ENCODE peak calls at places on chromosomes 2 and 18, in ten cellular contexts. O, J, S, U, D, B, X, H, Y and R are unnamed samples.

GRCh38 chr2:172480301-172481218 is 53.2 kb downstream of the ITGA6 start:
- DNase-seq in O (no peak), J (no peak), S (no peak), U (peak; percentile 68), D (no peak), B (no peak), X (no peak), H (no peak), Y (no peak), R (no peak)

GRCh38 chr2:136783856-136784255 is 18.5 kb downstream of the THSD7B start:
- DNase-seq in O (no peak), J (no peak), S (no peak), U (no peak), D (no peak), B (no peak), X (no peak), H (no peak), Y (no peak), R (no peak)

GRCh38 chr2:219253753-219254589 is at the start of gene TUBA4A:
- DNase-seq in O (peak; percentile 94), J (peak; percentile 94), S (peak; percentile 49), U (peak; percentile 67), D (peak; percentile 85), B (peak; percentile 96), X (peak; percentile 91), H (peak; percentile 95), Y (peak; percentile 97), R (no peak)

GRCh38 chr2:54704688-54705605 is 18.5 kb upstream of the EML6 start:
- DNase-seq in O (no peak), J (no peak), S (peak; percentile 42), U (peak; percentile 71), D (no peak), B (peak; percentile 10), X (no peak), H (no peak), Y (no peak), R (no peak)

GRCh38 chr2:46277470-46278190 is 19.6 kb upstream of the EPAS1 start:
- DNase-seq in O (no peak), J (no peak), S (no peak), U (peak; percentile 86), D (no peak), B (no peak), X (no peak), H (no peak), Y (no peak), R (no peak)

GRCh38 chr2:146240376-146240775 is 1604.5 kb upstream of the ACVR2A start:
- DNase-seq in O (no peak), J (no peak), S (no peak), U (no peak), D (no peak), B (no peak), X (no peak), H (no peak), Y (no peak), R (no peak)

GRCh38 chr2:109105113-109105512 is 23.9 kb upstream of the SH3RF3 start:
- DNase-seq in O (no peak), J (no peak), S (no peak), U (no peak), D (no peak), B (no peak), X (no peak), H (no peak), Y (no peak), R (no peak)

GRCh38 chr2:57080035-57080434 is 896.2 kb downstream of the CCDC85A start:
- DNase-seq in O (no peak), J (no peak), S (peak; percentile 4), U (peak; percentile 3), D (no peak), B (no peak), X (no peak), H (no peak), Y (no peak), R (peak; percentile 10)

GRCh38 chr18:74215863-74216262 is 67.5 kb downstream of the TIMM21 start:
- DNase-seq in O (no peak), J (no peak), S (no peak), U (no peak), D (no peak), B (no peak), X (no peak), H (no peak), Y (no peak), R (no peak)

GRCh38 chr2:129619471-129619870 is 360.0 kb upstream of the RAB6C start:
- DNase-seq in O (no peak), J (no peak), S (no peak), U (no peak), D (no peak), B (no peak), X (no peak), H (no peak), Y (no peak), R (no peak)

GRCh38 chr2:100554788-100555407 is 7.9 kb upstream of the PDCL3 start:
- DNase-seq in O (no peak), J (no peak), S (no peak), U (no peak), D (no peak), B (no peak), X (no peak), H (peak; percentile 15), Y (no peak), R (no peak)

GRCh38 chr2:95297639-95298395 is 670 bp downstream of the KCNIP3 start:
- DNase-seq in O (no peak), J (no peak), S (no peak), U (no peak), D (no peak), B (no peak), X (no peak), H (no peak), Y (peak; percentile 18), R (no peak)

GRCh38 chr2:68811364-68811763 is 59.8 kb downstream of the BMP10 start:
- DNase-seq in O (no peak), J (no peak), S (no peak), U (peak; percentile 91), D (no peak), B (no peak), X (no peak), H (no peak), Y (no peak), R (no peak)

DNA sequence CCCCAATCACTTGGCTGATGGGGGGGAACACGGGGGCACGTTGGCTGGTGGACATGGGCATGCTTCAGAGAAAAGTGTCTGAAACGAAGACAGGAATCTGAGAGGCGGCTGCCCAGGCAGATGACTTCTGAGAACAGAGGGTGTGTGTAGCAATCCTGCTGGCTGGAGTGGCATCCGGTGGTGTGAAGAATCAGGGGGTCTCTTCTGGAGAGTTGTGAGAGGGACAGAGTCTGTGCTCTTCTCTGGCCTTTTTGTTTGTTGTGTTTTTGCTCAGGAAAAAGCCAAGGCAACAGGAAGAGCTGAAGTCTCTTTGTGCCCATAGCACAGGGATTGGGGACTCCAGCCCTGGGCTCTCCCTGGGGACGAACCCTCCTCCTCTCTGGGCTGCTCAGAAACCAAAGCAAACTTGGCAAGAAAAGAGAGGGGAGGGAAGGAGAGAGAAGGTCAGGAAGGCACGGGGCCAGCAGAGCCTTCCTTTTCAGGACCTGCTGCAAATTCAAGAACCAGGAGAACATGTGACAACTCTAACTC is 97.0 kb upstream of the SMAD2 start:
- DNase-seq in O (no peak), J (peak; percentile 59), S (no peak), U (no peak), D (no peak), B (no peak), X (peak; percentile 82), H (no peak), Y (no peak), R (no peak)
- TF ChIP-seq POLR2AphosphoS5 in O (no peak), J (no peak), S (no peak), U (no peak), D (peak; percentile 52), B (no peak), X (no peak), H (no peak), Y (no peak), R (no peak)

GRCh38 chr2:115075800-115076199 is 633.4 kb downstream of the DPP10 start:
- DNase-seq in O (no peak), J (no peak), S (no peak), U (no peak), D (no peak), B (no peak), X (no peak), H (no peak), Y (no peak), R (no peak)

DNA sequence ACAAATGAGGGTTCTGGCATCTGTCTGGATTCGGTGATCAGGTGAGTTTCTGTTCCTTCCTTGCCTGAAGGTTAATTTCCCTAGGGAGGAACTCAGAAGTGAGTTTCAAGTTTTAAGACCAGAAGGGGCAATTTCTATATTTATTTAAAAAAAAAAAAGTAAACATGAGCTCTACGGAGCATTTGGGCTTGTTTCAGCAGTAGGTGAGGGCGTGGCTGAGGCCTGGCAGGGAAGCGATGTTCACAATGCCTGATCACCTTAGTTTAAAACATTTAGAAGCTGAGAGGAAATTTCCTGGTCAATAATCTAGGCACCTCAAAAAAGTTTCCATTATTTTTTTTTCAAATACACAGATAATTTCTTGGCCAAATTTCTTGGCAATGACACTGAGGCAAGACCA is 629.1 kb downstream of the DPP10 start:
- DNase-seq in O (no peak), J (no peak), S (no peak), U (no peak), D (no peak), B (no peak), X (no peak), H (peak; percentile 13), Y (no peak), R (no peak)
- H3K9me3 ChIP-seq in O (no peaks in the 10 kb centered on the region), J (no peaks in the 10 kb centered on the region), S (no peaks in the 10 kb centered on the region), U (no peaks in the 10 kb centered on the region), D (no peaks in the 10 kb centered on the region), B (no peaks in the 10 kb centered on the region), X (peaks cover 5% of the 10 kb centered on the region), H (peaks cover 2% of the 10 kb centered on the region), Y (no peaks in the 10 kb centered on the region), R (no peaks in the 10 kb centered on the region)

DNA sequence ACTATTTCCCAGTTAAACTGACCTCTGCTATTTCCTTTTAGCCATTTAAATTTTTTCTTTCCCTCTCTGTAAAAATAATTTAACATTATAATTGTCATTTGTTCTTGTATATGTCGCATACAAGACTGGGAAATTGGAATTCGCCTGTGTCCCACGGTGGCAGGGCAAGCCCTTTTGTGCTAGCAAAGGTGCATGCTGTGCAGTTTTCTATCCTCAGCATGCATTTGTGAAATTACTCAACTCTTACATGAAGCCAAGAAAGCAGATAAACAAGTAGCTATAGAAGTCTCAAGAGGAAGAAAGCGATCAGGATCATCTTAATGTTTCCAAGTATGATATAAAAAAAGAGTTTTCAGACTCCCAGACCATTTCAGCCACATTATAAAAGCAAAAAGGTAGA is 392.6 kb upstream of the CHST9 start:
- DNase-seq in O (no peak), J (no peak), S (no peak), U (no peak), D (no peak), B (no peak), X (no peak), H (no peak), Y (no peak), R (no peak)
- H3K4me3 ChIP-seq in O (no peak overlapping the region), J (no peak overlapping the region), S (no peak overlapping the region), U (no peak overlapping the region), D (no peak overlapping the region), B (no peak overlapping the region), X (no peak overlapping the region), H (no peak overlapping the region), Y (no peak overlapping the region), R (no peak overlapping the region)

DNA sequence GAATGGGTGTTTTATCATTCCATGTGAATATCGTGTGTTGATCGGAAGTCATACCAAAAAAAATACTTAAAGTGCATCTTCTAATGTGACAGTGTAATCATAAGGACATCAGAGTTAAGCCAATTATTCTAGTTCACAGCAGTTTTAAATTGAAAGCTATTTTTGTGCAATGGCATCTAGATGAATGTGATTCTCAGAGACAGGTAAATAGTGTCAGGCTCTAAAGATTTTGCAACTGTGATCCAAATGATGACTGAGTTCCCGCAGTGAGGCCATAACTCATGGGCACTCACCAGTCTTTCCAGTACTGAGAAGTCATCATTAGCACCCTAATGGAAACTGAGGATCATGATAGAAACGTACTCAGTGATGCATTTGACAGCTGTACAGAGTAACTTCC is 542.6 kb downstream of the PARD3B start:
- DNase-seq in O (no peak), J (no peak), S (no peak), U (no peak), D (no peak), B (no peak), X (no peak), H (no peak), Y (no peak), R (no peak)
- TF ChIP-seq POLR2AphosphoS5 in O (no peak), J (no peak), S (no peak), U (no peak), D (no peak), B (no peak), X (no peak), H (no peak), Y (no peak), R (no peak)